ENCODE peak calls at places on chromosomes 5 and 9, in five cellular contexts. A is activated CD4-positive, CD25-positive, alpha-beta regulatory T cell; F is astrocyte of the cerebellum; U is endothelial cell of umbilical vein; X is endodermal cell. G is an unnamed sample.

GRCh38 chr5:108797396-108797795 is 49.7 kb downstream of the FER start:
- DNase-seq in A (no peak), F (no peak), U (no peak), X (no peak), G (no peak)

GRCh38 chr9:1604942-1605560 is 410.1 kb upstream of the SMARCA2 start:
- DNase-seq in U (no peak), F (no peak), X (peak; percentile 41), A (no peak), G (no peak)

GRCh38 chr5:159995841-159996240 is 13.1 kb upstream of the TTC1 start:
- DNase-seq in F (no peak), X (peak; percentile 34), A (no peak), U (no peak), G (no peak)

GRCh38 chr9:19161257-19162025 is 34.1 kb upstream of the PLIN2 start:
- DNase-seq in X (no peak), A (no peak), U (peak; percentile 82), F (peak; percentile 23), G (no peak)

GRCh38 chr5:68381909-68382308 is 166.4 kb downstream of the PIK3R1 start:
- DNase-seq in X (no peak), F (no peak), U (no peak), A (no peak), G (no peak)

GRCh38 chr5:109136906-109137305 is 272.9 kb downstream of the PJA2 start:
- DNase-seq in A (no peak), F (no peak), U (no peak), X (no peak), G (no peak)

GRCh38 chr5:89350684-89351083 is 467.7 kb upstream of the MEF2C start:
- DNase-seq in F (no peak), X (no peak), A (no peak), U (no peak), G (no peak)

GRCh38 chr9:131739988-131740648 is at the start of gene RAPGEF1:
- DNase-seq in F (no peak), U (no peak), X (peak; percentile 86), A (peak; percentile 76), G (no peak)

GRCh38 chr5:91022518-91022917 is 360.6 kb downstream of the ARRDC3 start:
- DNase-seq in A (no peak), X (no peak), F (no peak), U (no peak), G (no peak)

GRCh38 chr9:71242081-71242480 is 120.7 kb upstream of the TRPM3 start:
- DNase-seq in U (no peak), F (no peak), X (no peak), A (no peak), G (no peak)

GRCh38 chr5:150582281-150582791 is 58.1 kb upstream of the SYNPO start:
- DNase-seq in A (no peak), U (peak; percentile 38), X (peak; percentile 51), F (peak; percentile 31), G (no peak)

GRCh38 chr9:8855046-8855445 is 1055.5 kb upstream of the DMAC1 start:
- DNase-seq in U (peak; percentile 29), X (no peak), F (no peak), A (no peak), G (no peak)

GRCh38 chr9:134175291-134175807 is 11.0 kb upstream of the RNU6ATAC start:
- DNase-seq in A (no peak), U (no peak), X (peak; percentile 95), F (no peak), G (no peak)

GRCh38 chr9:135830496-135830895 is 76.8 kb downstream of the CAMSAP1 start:
- DNase-seq in F (no peak), U (no peak), A (no peak), X (no peak), G (no peak)

GRCh38 chr5:138180183-138180782 is 1.4 kb downstream of the KIF20A start:
- DNase-seq in U (peak; percentile 76), A (no peak), X (no peak), F (peak; percentile 20), G (peak; percentile 38)

GRCh38 chr5:121251954-121252353 is 599.7 kb upstream of the FTMT start:
- DNase-seq in F (no peak), U (peak; percentile 83), X (no peak), A (no peak), G (no peak)

GRCh38 chr9:70540016-70540415 is 125.6 kb upstream of the KLF9 start:
- DNase-seq in X (no peak), F (no peak), A (no peak), U (no peak), G (no peak)

GRCh38 chr9:90861380-90861779 is 59.8 kb downstream of the SYK start:
- DNase-seq in A (no peak), U (no peak), F (no peak), X (no peak), G (no peak)

GRCh38 chr9:76557674-76558073 is 98.7 kb downstream of the GCNT1 start:
- DNase-seq in F (no peak), U (no peak), X (no peak), A (no peak), G (no peak)

GRCh38 chr5:17743580-17744435 is 109.5 kb downstream of the TAF11L14 start:
- DNase-seq in F (peak; percentile 89), U (no peak), A (no peak), X (no peak), G (peak; percentile 47)

GRCh38 chr9:33506626-33507370 is 17.3 kb upstream of the ANKRD18B start:
- DNase-seq in A (no peak), U (peak; percentile 94), X (no peak), F (peak; percentile 57), G (no peak)

GRCh38 chr5:81140942-81141341 is 92.2 kb upstream of the CKMT2 start:
- DNase-seq in U (peak; percentile 41), X (no peak), A (no peak), F (peak; percentile 79), G (peak; percentile 83)

GRCh38 chr9:131627846-131628820 is 82.8 kb downstream of the PRRT1B start:
- DNase-seq in U (no peak), A (no peak), X (no peak), F (peak; percentile 45), G (no peak)

GRCh38 chr5:139075066-139076050 is 122.8 kb downstream of the SIL1 start:
- DNase-seq in A (no peak), X (no peak), U (no peak), F (no peak), G (no peak)

GRCh38 chr5:98774192-98775046 is 956 bp downstream of the RGMB start:
- DNase-seq in F (no peak), A (peak; percentile 23), X (peak; percentile 85), U (peak; percentile 78), G (no peak)

GRCh38 chr9:115416299-115416698 is 298.3 kb upstream of the TNC start:
- DNase-seq in X (no peak), A (no peak), F (no peak), U (no peak), G (no peak)

G was measured in brain pericyte.